ENCODE peak calls at places on chromosomes 16 and 17, in four cellular contexts. Y, R, J and A are unnamed samples.

GRCh38 chr16:24919536-24919935 is 73.8 kb downstream of the SLC5A11 start:
- DNase-seq in J (no peak), R (no peak), Y (no peak), A (no peak)

GRCh38 chr17:56392274-56392673 is 201.2 kb upstream of the NOG start:
- DNase-seq in R (no peak), J (no peak), Y (no peak), A (no peak)

GRCh38 chr17:77352996-77353395 is 212.2 kb downstream of the SEC14L1 start:
- DNase-seq in Y (peak), R (no peak), J (no peak), A (no peak)

GRCh38 chr16:46908540-46909372 is 24.6 kb downstream of the GPT2 start:
- DNase-seq in Y (peak), R (peak), J (no peak), A (peak)

GRCh38 chr16:2860826-2861567 is 3.0 kb upstream of the PRSS22 start:
- DNase-seq in R (peak), J (no peak), Y (no peak), A (no peak)

GRCh38 chr17:3916825-3917224 is 560 bp upstream of the P2RX1 start:
- DNase-seq in Y (no peak), J (no peak), R (no peak), A (no peak)

GRCh38 chr16:89094252-89094901 is 725 bp downstream of the ACSF3 start:
- DNase-seq in Y (peak), J (no peak), R (peak), A (peak)

GRCh38 chr17:18986541-18987229 is 17.9 kb downstream of the FAM83G start:
- DNase-seq in Y (no peak), J (no peak), R (no peak), A (no peak)

GRCh38 chr16:30829130-30830071 is 42.4 kb upstream of the ZNF629 start:
- DNase-seq in Y (no peak), J (no peak), R (no peak), A (no peak)

GRCh38 chr16:84717484-84717883 is 17.7 kb downstream of the USP10 start:
- DNase-seq in J (no peak), R (no peak), Y (no peak), A (no peak)

GRCh38 chr17:66395961-66396360 is 93.5 kb downstream of the PRKCA start:
- DNase-seq in R (no peak), J (no peak), Y (no peak), A (no peak)

GRCh38 chr16:56233795-56234566 is 42.7 kb downstream of the GNAO1 start:
- DNase-seq in R (no peak), J (no peak), Y (no peak), A (no peak)

GRCh38 chr16:67036323-67036741 is 7.4 kb downstream of the CBFB start:
- DNase-seq in R (no peak), Y (no peak), J (no peak), A (no peak)

GRCh38 chr17:44108440-44109311 is 14.8 kb downstream of the HDAC5 start:
- DNase-seq in J (no peak), Y (no peak), R (no peak), A (peak)

GRCh38 chr17:32701860-32702259 is 175.1 kb downstream of the MYO1D start:
- DNase-seq in Y (no peak), J (no peak), R (no peak), A (no peak)

GRCh38 chr17:40328386-40328766 is 19.4 kb downstream of the RARA start:
- DNase-seq in Y (no peak), R (no peak), J (no peak), A (no peak)